ENCODE peak calls at places on chromosome 17, in five cellular contexts. F, V, L, X and Z are unnamed samples.
A peak's percentile ranks its signal among the peaks of the same experiment; 100 is the strongest.

GRCh38 chr17:17811381-17812210 is 25.2 kb downstream of the SREBF1 start:
- DNase-seq in F (no peak), V (no peak), L (no peak), X (peak; percentile 58), Z (peak; percentile 78)

GRCh38 chr17:31803494-31804213 is 55.4 kb downstream of the COPRS start:
- DNase-seq in F (no peak), V (no peak), L (no peak), X (peak; percentile 76), Z (no peak)

GRCh38 chr17:68646626-68647526 is 45.7 kb upstream of the FAM20A start:
- DNase-seq in F (no peak), V (no peak), L (no peak), X (no peak), Z (no peak)

GRCh38 chr17:69573396-69573795 is 158.9 kb downstream of the MAP2K6 start:
- DNase-seq in F (no peak), V (no peak), L (no peak), X (no peak), Z (no peak)

GRCh38 chr17:73838815-73839214 is 194.6 kb upstream of the SDK2 start:
- DNase-seq in F (no peak), V (no peak), L (no peak), X (no peak), Z (no peak)

GRCh38 chr17:50484341-50485155 is 5.9 kb downstream of the RSAD1 start:
- DNase-seq in F (no peak), V (no peak), L (no peak), X (no peak), Z (no peak)

GRCh38 chr17:36600936-36601302 is 464 bp upstream of the MRM1 start:
- DNase-seq in F (no peak), V (no peak), L (peak; percentile 34), X (no peak), Z (no peak)

GRCh38 chr17:82226170-82226808 is 2.6 kb upstream of the SLC16A3 start:
- DNase-seq in F (no peak), V (no peak), L (no peak), X (no peak), Z (no peak)

GRCh38 chr17:18158022-18158600 is 25.5 kb upstream of the ALKBH5 start:
- DNase-seq in F (peak; percentile 55), V (no peak), L (peak; percentile 93), X (peak; percentile 73), Z (peak; percentile 56)

GRCh38 chr17:44004077-44004760 is at the start of gene NAGS:
- DNase-seq in F (no peak), V (no peak), L (no peak), X (no peak), Z (no peak)

GRCh38 chr17:46772879-46773620 is 45.4 kb downstream of the WNT3 start:
- DNase-seq in F (no peak), V (peak; percentile 47), L (no peak), X (no peak), Z (no peak)

GRCh38 chr17:78529871-78530670 is 47.1 kb downstream of the DNAH17 start:
- DNase-seq in F (peak; percentile 98), V (peak; percentile 90), L (no peak), X (peak; percentile 59), Z (peak; percentile 93)

GRCh38 chr17:301681-302299 is 50.8 kb downstream of the RPH3AL start:
- DNase-seq in F (no peak), V (peak; percentile 68), L (peak; percentile 8), X (no peak), Z (no peak)

GRCh38 chr17:56934280-56934679 is 20.4 kb upstream of the TRIM25 start:
- DNase-seq in F (no peak), V (no peak), L (no peak), X (no peak), Z (no peak)

GRCh38 chr17:35588196-35588920 is 1.2 kb downstream of the AP2B1 start:
- DNase-seq in F (no peak), V (no peak), L (no peak), X (peak; percentile 92), Z (no peak)

GRCh38 chr17:7242717-7243576 is 698 bp upstream of the GABARAP start:
- DNase-seq in F (peak; percentile 87), V (no peak), L (peak; percentile 91), X (peak; percentile 89), Z (peak; percentile 93)

GRCh38 chr17:6328279-6328678 is 106.6 kb downstream of the AIPL1 start:
- DNase-seq in F (no peak), V (no peak), L (no peak), X (peak; percentile 1), Z (no peak)

GRCh38 chr17:66088173-66088572 is 103.8 kb downstream of the CEP112 start:
- DNase-seq in F (no peak), V (no peak), L (no peak), X (no peak), Z (no peak)

GRCh38 chr17:80153004-80153403 is 6.1 kb upstream of the EIF4A3 start:
- DNase-seq in F (no peak), V (no peak), L (no peak), X (no peak), Z (no peak)

GRCh38 chr17:14214271-14214670 is 22.4 kb downstream of the CDRT15 start:
- DNase-seq in F (no peak), V (no peak), L (no peak), X (no peak), Z (no peak)

GRCh38 chr17:30372755-30373154 is 6.0 kb upstream of the CPD start:
- DNase-seq in F (no peak), V (no peak), L (peak; percentile 42), X (no peak), Z (no peak)

GRCh38 chr17:38916771-38917170 is 8.6 kb upstream of the LASP1NB start:
- DNase-seq in F (no peak), V (peak; percentile 9), L (no peak), X (no peak), Z (no peak)

GRCh38 chr17:78357687-78358537 is 2.0 kb downstream of the SOCS3 start:
- DNase-seq in F (no peak), V (no peak), L (no peak), X (no peak), Z (no peak)

GRCh38 chr17:72351884-72352346 is 231.1 kb downstream of the SOX9 start:
- DNase-seq in F (no peak), V (no peak), L (no peak), X (no peak), Z (no peak)

GRCh38 chr17:50283246-50283645 is 9.0 kb downstream of the TMEM92 start:
- DNase-seq in F (no peak), V (no peak), L (no peak), X (no peak), Z (no peak)

GRCh38 chr17:31327534-31328526 is 6.4 kb upstream of the EVI2A start:
- DNase-seq in F (no peak), V (no peak), L (no peak), X (no peak), Z (no peak)

GRCh38 chr17:40358323-40359038 is 6.1 kb downstream of the GJD3 start:
- DNase-seq in F (peak; percentile 93), V (no peak), L (peak; percentile 88), X (peak; percentile 96), Z (peak; percentile 81)

GRCh38 chr17:28811594-28812135 is 30.9 kb downstream of the FAM222B start:
- DNase-seq in F (no peak), V (no peak), L (no peak), X (peak; percentile 82), Z (no peak)

GRCh38 chr17:75549246-75550138 is 24.0 kb downstream of the LLGL2 start:
- DNase-seq in F (peak; percentile 64), V (no peak), L (no peak), X (peak; percentile 92), Z (no peak)

GRCh38 chr17:42456223-42457106 is 2.2 kb upstream of the ATP6V0A1 start:
- DNase-seq in F (no peak), V (no peak), L (no peak), X (peak; percentile 34), Z (no peak)

GRCh38 chr17:50918071-50918932 is 52.1 kb upstream of the TOB1 start:
- DNase-seq in F (no peak), V (no peak), L (no peak), X (peak; percentile 49), Z (peak; percentile 61)